ENCODE peak calls at places on chromosome 9, in seven cellular contexts. C is H1, R is mesendoderm, G is IMR-90, M is mesenchymal stem cell, H is H9, K is trophoblast cell. Y is an unnamed sample.
A peak's percentile ranks its signal among the peaks of the same experiment; 100 is the strongest.

GRCh38 chr9:69981686-69982450 is 61.8 kb upstream of the MAMDC2 start:
- DNase-seq in H (no peak), M (peak; percentile 66), C (no peak), G (peak; percentile 77), R (peak; percentile 36), K (peak; percentile 8), Y (no peak)

GRCh38 chr9:108423493-108423892 is 432.3 kb downstream of the ACTL7B start:
- DNase-seq in H (no peak), M (no peak), C (no peak), G (no peak), R (no peak), K (no peak), Y (no peak)

GRCh38 chr9:14779566-14780022 is 57.1 kb upstream of the CER1 start:
- DNase-seq in K (peak; percentile 26), M (no peak), G (no peak), C (no peak), H (no peak), R (no peak), Y (no peak)

GRCh38 chr9:35937227-35937626 is 20.7 kb downstream of the OR2S2 start:
- DNase-seq in R (no peak), C (no peak), M (no peak), K (peak; percentile 34), H (no peak), G (peak; percentile 78), Y (no peak)

GRCh38 chr9:133238272-133238850 is 29.3 kb upstream of the OBP2B start:
- DNase-seq in G (no peak), C (peak; percentile 92), H (peak; percentile 99), R (peak; percentile 96), M (peak; percentile 58), K (no peak), Y (peak; percentile 67)

GRCh38 chr9:135221576-135221950 is 134.1 kb downstream of the OLFM1 start:
- DNase-seq in M (no peak), K (no peak), G (no peak), R (no peak), H (no peak), C (no peak), Y (no peak)

GRCh38 chr9:113454914-113455761 is 8.4 kb upstream of the RGS3 start:
- DNase-seq in G (peak; percentile 93), H (no peak), M (peak; percentile 87), C (no peak), K (peak; percentile 75), R (peak; percentile 96), Y (no peak)

GRCh38 chr9:128818839-128819715 is 777 bp downstream of the ENDOG start:
- DNase-seq in K (no peak), C (no peak), M (peak; percentile 8), H (peak; percentile 54), R (peak; percentile 53), G (no peak), Y (no peak)

GRCh38 chr9:110997847-110998246 is 40.4 kb downstream of the LPAR1 start:
- DNase-seq in R (no peak), K (no peak), G (peak; percentile 69), H (no peak), C (no peak), M (no peak), Y (no peak)

GRCh38 chr9:130030821-130031481 is 12.0 kb downstream of the FNBP1 start:
- DNase-seq in K (no peak), G (no peak), R (peak; percentile 19), C (no peak), H (no peak), M (no peak), Y (no peak)

GRCh38 chr9:5499889-5500398 is 10.4 kb upstream of the PDCD1LG2 start:
- DNase-seq in R (no peak), G (peak; percentile 68), C (no peak), K (no peak), M (peak; percentile 42), H (no peak), Y (no peak)
- H3K4ac ChIP-seq in R (no peak overlapping the region), G (peak overlapping the region; percentile 82), C (no peak overlapping the region), K (no peak overlapping the region), M (peak overlapping the region; percentile 6), H (no peak overlapping the region), Y (no peak overlapping the region)

GRCh38 chr9:78023003-78023741 is 8.4 kb downstream of the GNAQ start:
- DNase-seq in M (peak; percentile 83), K (no peak), R (no peak), G (peak; percentile 82), H (no peak), C (no peak), Y (no peak)
- H3K4ac ChIP-seq in M (no peak overlapping the region), K (peak overlapping the region; percentile 83), R (no peak overlapping the region), G (peak overlapping the region; percentile 10), H (no peak overlapping the region), C (no peak overlapping the region), Y (no peak overlapping the region)

GRCh38 chr9:72990397-72991182 is 37.7 kb upstream of the ALDH1A1 start:
- DNase-seq in G (no peak), K (no peak), C (no peak), H (no peak), M (no peak), R (no peak), Y (no peak)
- H3K4ac ChIP-seq in G (no peak overlapping the region), K (no peak overlapping the region), C (no peak overlapping the region), H (no peak overlapping the region), M (no peak overlapping the region), R (no peak overlapping the region), Y (no peak overlapping the region)

GRCh38 chr9:17503196-17503595 is 75.7 kb upstream of the SH3GL2 start:
- DNase-seq in G (no peak), H (no peak), R (peak; percentile 15), K (no peak), C (no peak), M (no peak), Y (no peak)
- H3K4ac ChIP-seq in G (no peak overlapping the region), H (no peak overlapping the region), R (no peak overlapping the region), K (no peak overlapping the region), C (no peak overlapping the region), M (no peak overlapping the region), Y (no peak overlapping the region)

Y was measured in neuronal stem cell.